ENCODE peak calls at places on chromosome 7, in four cellular contexts. R is GM13976, B is fibroblast of lung, W is astrocyte of the spinal cord. H is an unnamed sample.

GRCh38 chr7:79790863-79791262 is 337.4 kb upstream of the MAGI2 start:
- DNase-seq in R (no peak), B (no peak), W (no peak), H (no peak)

GRCh38 chr7:89623018-89623672 is 531.1 kb upstream of the STEAP1 start:
- DNase-seq in R (peak), B (peak), W (peak), H (peak)

GRCh38 chr7:26293569-26294308 is 2.1 kb downstream of the SNX10 start:
- DNase-seq in R (peak), B (no peak), W (no peak), H (no peak)

GRCh38 chr7:135406908-135407307 is 103.0 kb downstream of the CNOT4 start:
- DNase-seq in R (no peak), B (no peak), W (no peak), H (no peak)

GRCh38 chr7:74283858-74284447 is 5.3 kb upstream of the CLIP2 start:
- DNase-seq in R (no peak), B (peak), W (no peak), H (no peak)

GRCh38 chr7:149719912-149720335 is 53.5 kb downstream of the ZNF467 start:
- DNase-seq in R (peak), B (no peak), W (no peak), H (no peak)

GRCh38 chr7:209416-209815 is 17.0 kb downstream of the FAM20C start:
- DNase-seq in R (no peak), B (no peak), W (no peak), H (no peak)

GRCh38 chr7:124276005-124276606 is 243.2 kb upstream of the TMEM229A start:
- DNase-seq in R (no peak), B (peak), W (no peak), H (no peak)

GRCh38 chr7:155981703-155982102 is 169.4 kb upstream of the SHH start:
- DNase-seq in R (no peak), B (no peak), W (no peak), H (no peak)

GRCh38 chr7:97285348-97285747 is 167.8 kb downstream of the SDHAF3 start:
- DNase-seq in R (no peak), B (no peak), W (no peak), H (no peak)